ENCODE peak calls at places on chromosomes 16 and 17, in nine cellular contexts. D, B, X, G, K, U, M, L and T are unnamed samples.

GRCh38 chr17:15649861-15650391 is 30.4 kb upstream of the FBXW10B start:
- DNase-seq in L (peak), D (no peak), X (peak), G (peak), M (peak), B (peak), K (no peak), U (peak), T (no peak)

GRCh38 chr17:30429155-30429554 is 48.1 kb upstream of the GOSR1 start:
- DNase-seq in M (no peak), U (no peak), X (peak), D (no peak), K (no peak), G (no peak), L (no peak), B (no peak), T (no peak)

GRCh38 chr17:16911141-16911937 is 60.6 kb downstream of the TNFRSF13B start:
- DNase-seq in G (no peak), U (peak), X (no peak), K (peak), B (peak), M (peak), D (no peak), L (no peak), T (no peak)

GRCh38 chr17:75876190-75876937 is 2.0 kb downstream of the TRIM47 start:
- DNase-seq in M (peak), D (no peak), B (no peak), X (no peak), U (peak), K (no peak), L (no peak), G (peak), T (no peak)

GRCh38 chr17:39861235-39861634 is 2.9 kb downstream of the IKZF3 start:
- DNase-seq in L (no peak), K (no peak), D (no peak), X (no peak), M (no peak), B (no peak), G (no peak), U (no peak), T (no peak)

GRCh38 chr16:27314161-27314723 is 468 bp downstream of the IL4R start:
- DNase-seq in X (peak), L (peak), B (no peak), U (peak), M (peak), G (peak), K (peak), D (peak), T (no peak)

GRCh38 chr16:83952587-83952939 is 477 bp upstream of the OSGIN1 start:
- DNase-seq in B (no peak), U (no peak), G (peak), D (no peak), L (no peak), X (peak), K (no peak), M (peak), T (no peak)

GRCh38 chr17:49292901-49293300 is 62.3 kb upstream of the PHOSPHO1 start:
- DNase-seq in X (no peak), D (no peak), M (peak), B (no peak), G (peak), L (no peak), K (no peak), U (no peak), T (no peak)

GRCh38 chr17:31834448-31834847 is 24.6 kb downstream of the COPRS start:
- DNase-seq in L (no peak), D (no peak), K (no peak), M (no peak), G (no peak), U (no peak), B (no peak), X (no peak), T (no peak)

GRCh38 chr16:12171206-12171605 is 194.7 kb downstream of the SNX29 start:
- DNase-seq in U (no peak), M (no peak), L (no peak), D (no peak), K (no peak), G (no peak), B (no peak), X (peak), T (no peak)

GRCh38 chr17:27551701-27552466 is 79.1 kb upstream of the LGALS9 start:
- DNase-seq in D (no peak), G (peak), B (no peak), X (no peak), L (no peak), M (peak), U (no peak), K (no peak), T (no peak)

GRCh38 chr16:5333991-5334390 is 236.4 kb upstream of the EEF2KMT start:
- DNase-seq in L (no peak), K (no peak), M (no peak), G (no peak), X (no peak), B (no peak), D (no peak), U (no peak), T (no peak)

GRCh38 chr17:32828822-32829221 is 48.1 kb downstream of the MYO1D start:
- DNase-seq in L (no peak), G (no peak), B (no peak), M (no peak), X (peak), K (no peak), U (no peak), D (no peak), T (no peak)

GRCh38 chr17:74212262-74212912 is 984 bp upstream of the TTYH2 start:
- DNase-seq in D (no peak), X (peak), M (peak), L (no peak), G (no peak), K (peak), U (no peak), B (no peak), T (no peak)

GRCh38 chr16:11094838-11095565 is 150.6 kb downstream of the CLEC16A start:
- DNase-seq in D (no peak), M (no peak), X (no peak), U (no peak), L (no peak), B (no peak), G (no peak), K (no peak), T (no peak)

GRCh38 chr17:32240745-32241144 is 24.9 kb upstream of the RHBDL3 start:
- DNase-seq in L (peak), G (no peak), M (peak), D (no peak), B (no peak), U (peak), X (peak), K (no peak), T (no peak)

GRCh38 chr17:13114601-13115024 is 96.8 kb upstream of the ELAC2 start:
- DNase-seq in K (no peak), G (no peak), U (no peak), L (peak), X (peak), M (peak), B (no peak), D (no peak), T (peak)

GRCh38 chr17:11874756-11875155 is 122.5 kb downstream of the ZNF18 start:
- DNase-seq in U (no peak), B (no peak), L (no peak), M (no peak), D (no peak), K (no peak), X (no peak), G (no peak), T (no peak)

GRCh38 chr16:3131755-3132377 is 3.0 kb upstream of the ZNF213 start:
- DNase-seq in G (peak), X (peak), D (no peak), L (peak), K (no peak), B (no peak), U (no peak), M (peak), T (no peak)

GRCh38 chr17:49565948-49566491 is 9.7 kb upstream of the NXPH3 start:
- DNase-seq in U (peak), L (no peak), M (peak), B (peak), K (peak), G (peak), X (peak), D (no peak), T (no peak)

GRCh38 chr17:50459081-50459676 is 9.5 kb downstream of the CHAD start:
- DNase-seq in X (peak), B (no peak), D (no peak), M (peak), L (peak), K (no peak), U (no peak), G (peak), T (no peak)

GRCh38 chr17:76547183-76547641 is 7.4 kb downstream of the PRCD start:
- DNase-seq in U (peak), D (no peak), G (peak), M (peak), L (peak), X (peak), K (no peak), B (no peak), T (no peak)

GRCh38 chr16:66342294-66342900 is 24.1 kb upstream of the CDH5 start:
- DNase-seq in M (no peak), B (no peak), L (no peak), D (no peak), U (no peak), G (no peak), X (peak), K (no peak), T (no peak)

GRCh38 chr16:49452108-49452507 is 78.5 kb downstream of the C16orf78 start:
- DNase-seq in M (no peak), L (no peak), X (no peak), U (no peak), B (no peak), D (no peak), G (no peak), K (peak), T (no peak)

GRCh38 chr16:49967012-49967559 is 57.9 kb upstream of the CNEP1R1 start:
- DNase-seq in X (no peak), K (no peak), U (no peak), B (no peak), G (no peak), M (no peak), D (no peak), L (no peak), T (no peak)

GRCh38 chr16:84886536-84887090 is 66.8 kb downstream of the CRISPLD2 start:
- DNase-seq in L (no peak), U (no peak), G (no peak), B (no peak), M (no peak), D (no peak), K (no peak), X (no peak), T (no peak)

GRCh38 chr17:74110467-74110866 is 93.0 kb upstream of the RPL38 start:
- DNase-seq in G (no peak), D (no peak), M (no peak), U (no peak), B (no peak), L (no peak), X (no peak), K (no peak), T (no peak)

GRCh38 chr16:89005201-89006035 is 28.4 kb upstream of the CBFA2T3 start:
- DNase-seq in B (no peak), X (no peak), L (no peak), D (no peak), G (no peak), U (peak), K (no peak), M (no peak), T (no peak)

GRCh38 chr17:34313164-34313563 is 6.1 kb upstream of the CCL8 start:
- DNase-seq in X (peak), B (no peak), G (no peak), K (no peak), D (no peak), U (no peak), L (no peak), M (peak), T (no peak)

GRCh38 chr17:76599699-76600460 is 14.2 kb upstream of the ST6GALNAC2 start:
- DNase-seq in D (no peak), L (no peak), M (peak), U (no peak), K (no peak), G (peak), X (no peak), B (no peak), T (no peak)

GRCh38 chr16:79053577-79053976 is 547.0 kb downstream of the MAF start:
- DNase-seq in B (no peak), X (no peak), G (no peak), L (no peak), M (no peak), D (no peak), U (no peak), K (no peak), T (no peak)

GRCh38 chr17:50035930-50036329 is 20.0 kb upstream of the ITGA3 start:
- DNase-seq in G (no peak), L (no peak), B (no peak), D (no peak), U (no peak), X (no peak), K (no peak), M (no peak), T (no peak)

GRCh38 chr16:17914168-17914567 is 422.4 kb downstream of the NPIPA8 start:
- DNase-seq in M (no peak), U (no peak), D (no peak), K (no peak), X (no peak), G (no peak), B (no peak), L (no peak), T (no peak)

GRCh38 chr17:60284709-60285108 is 107.2 kb downstream of the USP32 start:
- DNase-seq in M (no peak), B (no peak), D (no peak), K (no peak), U (no peak), X (no peak), G (no peak), L (no peak), T (no peak)

GRCh38 chr16:86575754-86576557 is 2.4 kb upstream of the FOXL1 start:
- DNase-seq in M (peak), K (peak), D (peak), L (peak), X (peak), G (peak), B (no peak), U (peak), T (no peak)
- H3K4me3 ChIP-seq in M (peak), K (peak), D (peak), L (peak), X (peak), G (peak), B (peak), U (no peak), T (peak)

DNA sequence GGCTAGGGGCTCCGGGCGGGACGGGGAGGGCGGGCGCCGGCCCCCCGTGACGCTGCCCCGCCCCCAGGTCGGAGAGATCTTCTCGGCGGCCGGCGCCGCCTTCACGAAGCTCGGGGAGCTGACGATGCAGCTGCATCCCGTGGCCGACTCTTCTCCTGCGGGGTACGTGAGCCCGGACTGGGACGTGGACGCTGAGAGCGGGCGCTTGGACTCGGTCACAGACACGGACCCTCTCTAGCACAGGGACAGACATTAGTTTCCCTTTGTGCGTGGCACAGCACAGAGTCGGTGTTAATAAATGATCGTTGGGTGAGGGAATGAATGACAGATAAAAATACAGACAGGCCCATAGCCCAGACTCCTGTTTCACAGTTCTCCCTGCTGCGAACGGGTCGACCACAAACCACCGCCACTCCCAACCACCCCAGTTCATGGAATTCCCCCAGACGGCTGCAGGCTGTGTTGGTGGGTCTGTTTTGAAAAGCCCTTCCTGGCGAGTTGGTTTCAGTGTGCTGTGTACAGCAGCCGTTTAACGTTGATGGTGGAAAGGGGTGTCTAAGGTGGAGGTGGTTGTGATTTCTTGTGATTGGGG is 2.7 kb downstream of the RNASEK start:
- DNase-seq in K (no peak), U (no peak), D (no peak), L (peak), G (peak), X (peak), M (peak), B (no peak), T (no peak)
- TF ChIP-seq CTCF in K (no peak), U (no peak), D (no peak), L (no peak), G (no peak), X (no peak), M (no peak), B (no peak), T (no peak)

GRCh38 chr16:22098538-22099255 is 6.4 kb downstream of the VWA3A start:
- DNase-seq in B (no peak), M (peak), D (no peak), X (peak), U (no peak), G (peak), L (peak), K (no peak), T (peak)
- H3K4me3 ChIP-seq in B (no peak), M (no peak), D (no peak), X (no peak), U (no peak), G (no peak), L (no peak), K (no peak), T (no peak)

GRCh38 chr17:47821424-47822379 is at the start of gene OSBPL7:
- DNase-seq in D (peak), B (peak), X (peak), L (peak), M (peak), K (peak), U (peak), G (peak), T (peak)
- TF ChIP-seq CTCF in D (peak), B (no peak), X (no peak), L (no peak), M (no peak), K (no peak), U (peak), G (no peak), T (peak)